ENCODE peak calls at places on chromosomes 3 and 15, in six cellular contexts. G is ascending aorta, J is psoas muscle, W is H1, L is Panc1, I is aorta. R is an unnamed sample.

GRCh38 chr3:52218953-52219650 is 6.3 kb downstream of the TLR9 start:
- DNase-seq in G (no peak), J (no peak), W (no peak), L (no peak), I (no peak), R (no peak)

GRCh38 chr3:2303567-2303966 is 204.9 kb downstream of the CNTN4 start:
- DNase-seq in G (no peak), J (no peak), W (peak), L (no peak), I (no peak), R (no peak)

GRCh38 chr3:156258301-156258700 is 137.9 kb downstream of the KCNAB1 start:
- DNase-seq in G (no peak), J (no peak), W (no peak), L (no peak), I (no peak), R (no peak)

GRCh38 chr3:73228000-73228399 is 166.5 kb downstream of the EBLN2 start:
- DNase-seq in G (no peak), J (no peak), W (no peak), L (no peak), I (no peak), R (no peak)

GRCh38 chr3:71050521-71051258 is 532.8 kb downstream of the FOXP1 start:
- DNase-seq in G (no peak), J (no peak), W (no peak), L (no peak), I (no peak), R (no peak)

GRCh38 chr3:108345492-108346205 is 49.3 kb downstream of the HHLA2 start:
- DNase-seq in G (no peak), J (no peak), W (no peak), L (no peak), I (no peak), R (no peak)

GRCh38 chr15:71683401-71684274 is 126.7 kb upstream of the NR2E3 start:
- DNase-seq in G (no peak), J (no peak), W (no peak), L (no peak), I (no peak), R (no peak)

GRCh38 chr3:151918253-151919029 is 45.0 kb downstream of the SUCNR1 start:
- DNase-seq in G (no peak), J (no peak), W (no peak), L (peak), I (no peak), R (no peak)

GRCh38 chr15:65731926-65732325 is 60.2 kb downstream of the DENND4A start:
- DNase-seq in G (no peak), J (no peak), W (no peak), L (no peak), I (no peak), R (no peak)

GRCh38 chr3:87898971-87899370 is 159.8 kb downstream of the CGGBP1 start:
- DNase-seq in G (no peak), J (no peak), W (no peak), L (no peak), I (no peak), R (no peak)

GRCh38 chr15:51681303-51681963 is at the start of gene SCG3:
- DNase-seq in G (peak), J (peak), W (peak), L (no peak), I (peak), R (peak)

GRCh38 chr15:88741671-88742070 is 61.6 kb upstream of the ACAN start:
- DNase-seq in G (no peak), J (no peak), W (peak), L (no peak), I (no peak), R (no peak)

GRCh38 chr15:33320017-33320416 is 9.2 kb downstream of the RYR3 start:
- DNase-seq in G (no peak), J (no peak), W (no peak), L (no peak), I (no peak), R (no peak)

GRCh38 chr3:42172047-42172654 is 81.0 kb downstream of the TRAK1 start:
- DNase-seq in G (no peak), J (no peak), W (no peak), L (no peak), I (no peak), R (no peak)

GRCh38 chr3:132164469-132165092 is 129.8 kb upstream of the CPNE4 start:
- DNase-seq in G (no peak), J (no peak), W (no peak), L (no peak), I (peak), R (peak)

GRCh38 chr15:66312144-66312543 is 18.8 kb downstream of the DIS3L start:
- DNase-seq in G (no peak), J (no peak), W (no peak), L (no peak), I (no peak), R (no peak)

GRCh38 chr3:171283248-171284222 is 176.7 kb downstream of the TNIK start:
- DNase-seq in G (no peak), J (no peak), W (no peak), L (no peak), I (no peak), R (peak)

GRCh38 chr3:10556312-10556711 is 50.9 kb upstream of the ATP2B2 start:
- DNase-seq in G (no peak), J (no peak), W (peak), L (no peak), I (peak), R (no peak)

GRCh38 chr3:173932624-173933023 is 535.1 kb downstream of the NLGN1 start:
- DNase-seq in G (no peak), J (no peak), W (no peak), L (no peak), I (no peak), R (no peak)

GRCh38 chr15:78671626-78672211 is 30.7 kb upstream of the CHRNB4 start:
- DNase-seq in G (no peak), J (no peak), W (peak), L (no peak), I (no peak), R (no peak)

GRCh38 chr3:138399766-138400165 is 34.6 kb upstream of the ESYT3 start:
- DNase-seq in G (no peak), J (no peak), W (no peak), L (no peak), I (no peak), R (no peak)

GRCh38 chr3:153163349-153164008 is 1.5 kb downstream of the RAP2B start:
- DNase-seq in G (no peak), J (no peak), W (no peak), L (no peak), I (no peak), R (no peak)

GRCh38 chr3:21785765-21786453 is 34.9 kb upstream of the ZNF385D start:
- DNase-seq in G (no peak), J (no peak), W (no peak), L (no peak), I (peak), R (peak)

GRCh38 chr3:59339818-59340217 is 290.0 kb upstream of the CFAP20DC start:
- DNase-seq in G (no peak), J (no peak), W (no peak), L (no peak), I (no peak), R (no peak)

GRCh38 chr15:73996939-73997338 is 2.4 kb downstream of the PML start:
- DNase-seq in G (no peak), J (no peak), W (no peak), L (no peak), I (no peak), R (no peak)

GRCh38 chr3:11642455-11643162 is 1.1 kb downstream of the VGLL4 start:
- DNase-seq in G (peak), J (peak), W (peak), L (no peak), I (peak), R (peak)

DNA sequence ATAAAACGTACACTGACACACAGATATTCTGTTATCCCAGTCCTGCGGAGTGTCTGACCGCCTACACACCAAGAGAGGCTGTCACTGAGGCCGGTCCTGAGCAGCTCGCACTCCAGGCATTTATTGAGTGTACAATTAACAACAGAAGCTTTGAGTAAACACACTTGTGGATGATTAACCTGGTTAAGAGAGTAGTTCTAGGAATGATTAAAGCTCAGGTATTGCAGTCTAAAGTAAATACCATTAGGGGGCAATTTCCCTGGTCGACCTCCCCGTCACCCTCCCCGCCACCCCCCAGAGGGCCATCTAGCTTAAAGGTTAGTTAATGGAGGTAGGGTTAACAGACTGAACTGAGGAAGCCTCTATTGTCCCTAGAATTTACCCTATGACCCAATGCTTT is 1278.5 kb downstream of the NSUN3 start:
- DNase-seq in G (no peak), J (no peak), W (no peak), L (no peak), I (no peak), R (no peak)
- H3K4me3 ChIP-seq in G (no peak), J (no peak), W (no peak), L (no peak), I (no peak), R (no peak)

DNA sequence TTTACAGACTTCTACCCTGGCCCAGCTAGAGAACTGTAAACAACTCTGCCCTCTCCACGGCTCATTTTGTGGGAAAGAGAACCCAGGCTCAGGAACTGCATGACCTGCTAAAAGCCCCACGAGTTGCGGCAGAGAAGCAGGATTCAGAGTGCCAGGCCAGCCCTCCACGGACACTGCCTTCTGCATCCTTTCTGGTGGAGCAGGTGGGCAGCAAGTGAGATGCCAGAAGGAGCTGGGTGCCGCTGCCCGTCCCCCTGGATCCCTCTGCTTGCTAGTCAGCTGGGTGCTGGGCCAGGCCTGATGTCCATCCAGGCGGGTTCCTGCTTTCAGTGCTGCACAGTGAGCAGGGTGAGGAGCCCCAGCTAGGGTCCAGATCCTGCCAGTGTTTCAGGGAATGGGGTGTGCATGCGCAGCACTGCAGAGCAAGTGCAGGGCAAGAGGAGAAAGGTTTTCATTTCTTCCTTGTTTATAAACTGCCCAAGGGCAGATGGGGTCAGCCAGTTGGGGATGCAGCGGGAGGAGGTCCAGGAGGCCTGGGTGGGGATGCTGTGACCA is 5.2 kb upstream of the RAB43 start:
- DNase-seq in G (no peak), J (no peak), W (no peak), L (no peak), I (no peak), R (no peak)
- H3K27ac ChIP-seq in G (no peak), J (no peak), W (no peak), L (no peak), I (no peak), R (no peak)

GRCh38 chr15:31330111-31330785 is 3.6 kb downstream of the KLF13 start:
- DNase-seq in G (no peak), J (no peak), W (no peak), L (no peak), I (no peak), R (no peak)
- H3K4me3 ChIP-seq in G (peak), J (peak), W (no peak), L (no peak), I (no peak), R (no peak)

GRCh38 chr15:68791431-68792283 is 29.0 kb downstream of the ANP32A start:
- DNase-seq in G (no peak), J (no peak), W (no peak), L (no peak), I (no peak), R (no peak)
- H3K27ac ChIP-seq in G (no peak), J (no peak), W (peak), L (no peak), I (no peak), R (peak)

R was measured in right cardiac atrium.